ENCODE peak calls at places on chromosomes 1 and 21, in ten cellular contexts. Z, D, M, G, J, V, H, U, Q and N are unnamed samples.

GRCh38 chr1:202622388-202622787 is 87.9 kb downstream of the SYT2 start:
- DNase-seq in J (no peak), Z (no peak), G (no peak), V (no peak), M (no peak), U (no peak), H (no peak), D (no peak), Q (no peak), N (no peak)

GRCh38 chr21:44822484-44823178 is 4.8 kb upstream of the SUMO3 start:
- DNase-seq in G (no peak), U (no peak), M (no peak), V (no peak), D (no peak), Q (no peak), H (no peak), Z (no peak), J (no peak), N (no peak)

GRCh38 chr1:229258851-229259110 is 12.1 kb upstream of the RAB4A start:
- DNase-seq in J (no peak), M (no peak), V (no peak), G (no peak), U (no peak), Z (no peak), H (no peak), D (no peak), Q (no peak), N (no peak)

GRCh38 chr1:209063816-209064664 is 519.5 kb upstream of the CAMK1G start:
- DNase-seq in M (no peak), J (no peak), D (no peak), U (no peak), Q (no peak), Z (no peak), H (no peak), G (no peak), V (no peak), N (no peak)

GRCh38 chr1:115669886-115670285 is 28.1 kb downstream of the VANGL1 start:
- DNase-seq in H (no peak), V (no peak), M (peak), Z (no peak), D (no peak), J (no peak), U (peak), G (no peak), Q (no peak), N (peak)

GRCh38 chr1:168834225-168834872 is 105.3 kb upstream of the DPT start:
- DNase-seq in H (no peak), V (no peak), G (no peak), D (no peak), Z (no peak), U (no peak), Q (no peak), M (no peak), J (no peak), N (no peak)

GRCh38 chr1:168004531-168004930 is 67.7 kb upstream of the MPC2 start:
- DNase-seq in M (no peak), V (no peak), G (no peak), D (no peak), Z (no peak), J (no peak), U (no peak), Q (no peak), H (no peak), N (no peak)

GRCh38 chr1:233033366-233033765 is 83.0 kb downstream of the NTPCR start:
- DNase-seq in H (no peak), M (peak), V (no peak), U (peak), Q (no peak), J (no peak), G (no peak), D (no peak), Z (no peak), N (peak)

GRCh38 chr21:38809170-38809878 is 3.6 kb downstream of the ETS2 start:
- DNase-seq in V (no peak), G (no peak), Z (no peak), H (no peak), J (no peak), U (no peak), D (no peak), Q (no peak), M (no peak), N (no peak)

GRCh38 chr1:49351744-49352143 is 575.1 kb upstream of the BEND5 start:
- DNase-seq in V (no peak), D (no peak), J (no peak), Q (no peak), U (peak), M (peak), G (no peak), Z (no peak), H (no peak), N (no peak)

GRCh38 chr1:100479620-100480338 is 58.2 kb upstream of the GPR88 start:
- DNase-seq in H (no peak), V (no peak), J (no peak), G (no peak), Q (no peak), M (no peak), D (no peak), Z (no peak), U (no peak), N (no peak)

GRCh38 chr1:159089184-159089791 is 12.7 kb upstream of the AIM2 start:
- DNase-seq in M (no peak), Z (no peak), G (no peak), U (no peak), D (no peak), H (no peak), Q (no peak), J (no peak), V (no peak), N (no peak)

GRCh38 chr1:53332833-53333232 is 5.0 kb upstream of the LRP8 start:
- DNase-seq in G (no peak), J (no peak), M (no peak), Q (no peak), H (peak), V (peak), D (peak), U (no peak), Z (no peak), N (no peak)

GRCh38 chr21:38773108-38774061 is 32.3 kb upstream of the ETS2 start:
- DNase-seq in D (no peak), Z (no peak), V (no peak), U (peak), H (no peak), M (peak), Q (no peak), J (peak), G (no peak), N (peak)

GRCh38 chr1:208929575-208929974 is 653.9 kb upstream of the CAMK1G start:
- DNase-seq in H (no peak), Z (no peak), V (no peak), U (peak), Q (no peak), G (no peak), D (no peak), J (no peak), M (peak), N (no peak)

GRCh38 chr1:53258216-53258615 is 19.9 kb upstream of the MAGOH start:
- DNase-seq in Z (no peak), U (no peak), G (no peak), J (no peak), M (no peak), H (no peak), D (no peak), Q (no peak), V (no peak), N (no peak)

GRCh38 chr1:179124866-179125265 is 43.0 kb downstream of the TOR3A start:
- DNase-seq in G (no peak), V (no peak), M (peak), Q (no peak), U (peak), H (no peak), J (peak), Z (no peak), D (no peak), N (peak)

GRCh38 chr1:18908911-18909771 is 6.8 kb upstream of the ALDH4A1 start:
- DNase-seq in V (no peak), J (no peak), M (no peak), G (no peak), Q (no peak), H (no peak), D (no peak), U (no peak), Z (no peak), N (no peak)

GRCh38 chr21:43866659-43867331 is 1.8 kb downstream of the AGPAT3 start:
- DNase-seq in Z (no peak), H (peak), D (no peak), G (no peak), Q (no peak), M (no peak), J (no peak), U (no peak), V (peak), N (no peak)

GRCh38 chr1:214603819-214604252 is 841 bp downstream of the CENPF start:
- DNase-seq in Q (peak), G (no peak), M (no peak), J (no peak), V (no peak), Z (no peak), U (no peak), H (no peak), D (no peak), N (no peak)

GRCh38 chr1:189962171-189962570 is 515.5 kb downstream of the BRINP3 start:
- DNase-seq in Q (no peak), H (no peak), U (peak), V (no peak), Z (no peak), J (no peak), M (peak), G (no peak), D (no peak), N (peak)

GRCh38 chr21:32710069-32710784 is 17.6 kb downstream of the SYNJ1 start:
- DNase-seq in J (no peak), Q (no peak), V (no peak), M (no peak), G (no peak), Z (no peak), D (no peak), U (no peak), H (no peak), N (no peak)

GRCh38 chr1:25918615-25919014 is 12.4 kb upstream of the STMN1 start:
- DNase-seq in G (no peak), M (no peak), J (no peak), H (no peak), V (no peak), D (no peak), U (no peak), Q (no peak), Z (no peak), N (no peak)

GRCh38 chr1:173459885-173460284 is 17.2 kb upstream of the PRDX6 start:
- DNase-seq in H (no peak), Q (no peak), U (no peak), M (no peak), G (no peak), D (no peak), V (no peak), Z (no peak), J (no peak), N (no peak)

GRCh38 chr1:111725192-111725591 is 14.0 kb downstream of the INKA2 start:
- DNase-seq in D (no peak), J (no peak), H (no peak), G (no peak), M (no peak), U (no peak), V (no peak), Q (no peak), Z (no peak), N (no peak)

GRCh38 chr1:109094377-109094803 is 3.8 kb downstream of the TMEM167B start:
- DNase-seq in U (no peak), G (no peak), H (no peak), Q (no peak), M (peak), Z (no peak), V (no peak), D (no peak), J (no peak), N (peak)

GRCh38 chr21:40204956-40205355 is 337.7 kb downstream of the PCP4 start:
- DNase-seq in U (no peak), Q (peak), M (no peak), H (no peak), J (no peak), G (peak), D (no peak), Z (no peak), V (no peak), N (no peak)

GRCh38 chr1:233613252-233614172 is at the start of gene KCNK1:
- DNase-seq in Q (peak), D (peak), J (peak), V (peak), M (peak), U (peak), G (peak), H (peak), Z (peak), N (peak)

GRCh38 chr1:159275891-159276290 is 26.2 kb upstream of the FCER1A start:
- DNase-seq in U (no peak), M (no peak), G (no peak), Z (no peak), J (no peak), H (no peak), V (no peak), D (no peak), Q (no peak), N (no peak)

GRCh38 chr1:106962591-106962990 is 93.9 kb upstream of the PRMT6 start:
- DNase-seq in J (no peak), V (no peak), H (no peak), D (no peak), Z (no peak), G (no peak), U (no peak), M (peak), Q (no peak), N (no peak)

GRCh38 chr1:94068096-94068830 is 52.7 kb downstream of the ABCA4 start:
- DNase-seq in Q (no peak), G (no peak), Z (no peak), M (peak), U (no peak), H (no peak), D (no peak), V (no peak), J (peak), N (peak)

GRCh38 chr1:1680912-1681273 is 11.7 kb downstream of the SLC35E2B start:
- DNase-seq in Q (no peak), Z (no peak), G (no peak), H (no peak), M (peak), U (no peak), D (no peak), J (peak), V (peak), N (no peak)

GRCh38 chr1:228185641-228185965 is 20.0 kb downstream of the IBA57 start:
- DNase-seq in Z (no peak), J (no peak), G (no peak), D (no peak), V (no peak), M (no peak), U (no peak), Q (no peak), H (no peak), N (no peak)

GRCh38 chr1:112507896-112508241 is 896 bp upstream of the WNT2B start:
- DNase-seq in Z (no peak), V (no peak), M (no peak), J (no peak), H (no peak), D (no peak), U (no peak), Q (no peak), G (no peak), N (no peak)

GRCh38 chr1:11692899-11693590 is 1.5 kb downstream of the DRAXIN start:
- DNase-seq in Q (no peak), D (no peak), J (peak), Z (no peak), M (peak), V (no peak), G (no peak), H (no peak), U (peak), N (peak)

GRCh38 chr1:112540395-112540794 is 31.6 kb downstream of the WNT2B start:
- DNase-seq in D (no peak), G (no peak), Z (no peak), J (no peak), V (no peak), M (peak), Q (no peak), H (no peak), U (peak), N (peak)

GRCh38 chr21:28464988-28465387 is 527.7 kb downstream of the LTN1 start:
- DNase-seq in J (no peak), Q (no peak), U (no peak), G (no peak), Z (no peak), V (no peak), H (no peak), D (no peak), M (no peak), N (no peak)

GRCh38 chr1:74681001-74681400 is 7.4 kb upstream of the ERICH3 start:
- DNase-seq in V (no peak), G (no peak), D (no peak), H (no peak), Q (no peak), Z (no peak), M (no peak), U (no peak), J (no peak), N (no peak)

GRCh38 chr1:3327389-3327702 is 127.1 kb upstream of the ARHGEF16 start:
- DNase-seq in G (no peak), V (no peak), U (no peak), Q (no peak), J (no peak), Z (no peak), M (no peak), D (no peak), H (no peak), N (no peak)